ENCODE peak calls at places on chromosome 15, in four cellular contexts. M is SK-N-SH, V is IMR-90, C is HepG2. P is an unnamed sample.

GRCh38 chr15:59686389-59686788 is 2.7 kb downstream of the BNIP2 start:
- DNase-seq in V (no peak), M (no peak), C (no peak), P (peak)

GRCh38 chr15:37902126-37902525 is 32.3 kb upstream of the TMCO5A start:
- DNase-seq in M (no peak), V (no peak), C (no peak), P (no peak)

GRCh38 chr15:69394556-69395282 is 19.4 kb upstream of the KIF23 start:
- DNase-seq in V (peak), C (peak), M (peak), P (no peak)

GRCh38 chr15:97998307-97999071 is 38.0 kb downstream of the ARRDC4 start:
- DNase-seq in C (no peak), V (no peak), M (no peak), P (no peak)

GRCh38 chr15:88647362-88648105 is 8.7 kb downstream of the ISG20 start:
- DNase-seq in C (no peak), M (peak), V (no peak), P (no peak)

GRCh38 chr15:68335655-68336054 is 58.1 kb downstream of the FEM1B start:
- DNase-seq in M (no peak), C (no peak), V (no peak), P (no peak)

GRCh38 chr15:65309882-65310418 is 5.5 kb downstream of the RNU5B-1 start:
- DNase-seq in V (peak), C (no peak), M (no peak), P (no peak)

GRCh38 chr15:98764296-98764695 is 116.0 kb downstream of the IGF1R start:
- DNase-seq in V (no peak), M (no peak), C (no peak), P (no peak)

GRCh38 chr15:55649058-55649423 is 60.9 kb upstream of the PYGO1 start:
- DNase-seq in M (no peak), C (no peak), V (peak), P (no peak)

GRCh38 chr15:48905216-48905615 is 27.3 kb downstream of the EID1 start:
- DNase-seq in V (no peak), C (no peak), M (no peak), P (no peak)

DNA sequence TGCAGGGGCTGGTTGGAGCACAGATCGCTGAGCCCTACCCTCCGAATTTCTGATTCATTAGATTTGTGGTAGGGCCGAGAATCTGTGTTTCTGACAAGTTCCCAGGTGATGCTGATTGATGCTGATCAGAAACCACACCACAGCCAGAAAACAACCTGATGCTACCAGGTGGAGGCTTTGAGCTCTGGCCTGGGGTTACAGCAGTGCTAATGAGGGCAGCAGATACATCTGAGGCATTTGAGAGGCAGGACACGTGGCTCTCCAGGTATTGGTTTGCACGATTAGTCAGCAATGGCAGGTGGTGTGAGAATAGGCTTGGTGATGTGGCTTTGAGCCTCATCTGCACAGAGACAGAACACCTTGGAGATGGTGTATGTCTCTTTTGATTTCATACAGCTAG is 78.8 kb upstream of the THBS1 start:
- DNase-seq in M (no peak), V (no peak), C (no peak), P (no peak)
- TF ChIP-seq MXI1 in M (no peak), V (no peak), C (no peak), P (no peak)

GRCh38 chr15:79743032-79743431 is 153.8 kb downstream of the MTHFS start:
- DNase-seq in M (no peak), V (no peak), C (no peak), P (no peak)
- TF ChIP-seq MXI1 in M (no peak), V (no peak), C (no peak), P (no peak)

GRCh38 chr15:78937132-78937739 is 7.6 kb downstream of the CTSH start:
- DNase-seq in C (no peak), V (no peak), M (no peak), P (no peak)

GRCh38 chr15:78931439-78931981 is 13.3 kb downstream of the CTSH start:
- DNase-seq in M (no peak), V (no peak), C (no peak), P (no peak)

GRCh38 chr15:78932216-78932808 is 12.5 kb downstream of the CTSH start:
- DNase-seq in C (no peak), M (no peak), V (no peak), P (no peak)

GRCh38 chr15:78933187-78934062 is 11.4 kb downstream of the CTSH start:
- DNase-seq in C (no peak), M (no peak), V (no peak), P (no peak)

GRCh38 chr15:78934063-78935023 is 10.5 kb downstream of the CTSH start:
- DNase-seq in M (no peak), V (no peak), C (no peak), P (no peak)
- TF ChIP-seq MXI1 in M (no peak), V (no peak), C (no peak), P (no peak)

GRCh38 chr15:22978691-22979068 is 1.5 kb downstream of the CYFIP1 start:
- DNase-seq in V (no peak), C (no peak), M (peak), P (no peak)

GRCh38 chr15:22979699-22980188 is 424 bp downstream of the CYFIP1 start:
- DNase-seq in M (peak), C (no peak), V (peak), P (no peak)

GRCh38 chr15:22980189-22981136 is at the start of gene CYFIP1:
- DNase-seq in V (peak), C (peak), M (peak), P (no peak)

GRCh38 chr15:22981336-22981840 is 1.2 kb upstream of the CYFIP1 start:
- DNase-seq in M (no peak), V (no peak), C (no peak), P (no peak)

DNA sequence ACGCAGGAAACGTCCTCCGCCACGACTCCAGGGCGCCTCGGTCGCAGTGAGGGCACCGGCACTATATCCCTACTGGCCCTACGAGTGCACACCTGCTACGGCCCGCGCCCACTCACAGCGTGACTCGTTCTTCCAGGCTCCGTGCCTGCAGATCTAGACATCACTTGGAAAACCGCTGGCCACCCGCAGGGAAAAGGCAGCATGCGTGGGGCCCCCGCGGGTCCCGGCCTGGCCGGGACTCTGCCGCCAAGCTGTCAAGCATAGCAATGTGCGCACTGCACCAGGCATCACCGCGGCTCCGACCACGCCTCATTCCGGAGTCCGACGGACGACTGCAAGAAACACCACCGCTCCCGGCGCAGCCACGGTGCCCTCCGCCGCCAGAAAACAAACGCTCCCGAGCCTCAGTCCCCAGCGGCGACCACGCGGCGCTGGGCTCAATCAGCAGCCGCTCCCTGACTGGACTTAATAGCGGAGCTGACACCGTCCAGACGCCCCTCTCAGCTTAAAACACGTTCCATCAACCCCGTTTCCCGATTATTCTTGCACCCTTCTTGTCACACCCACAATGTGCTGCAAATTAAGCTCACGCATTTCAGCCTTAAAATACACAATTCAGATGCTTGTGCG is 984 bp downstream of the CYFIP1 start:
- DNase-seq in M (peak), V (peak), C (peak), P (no peak)
- TF ChIP-seq MXI1 in M (peak), V (peak), C (peak), P (no peak)

GRCh38 chr15:62880278-62880677 is 162.3 kb upstream of the TPM1 start:
- DNase-seq in C (no peak), M (peak), V (peak), P (no peak)
- TF ChIP-seq MXI1 in C (no peak), M (peak), V (no peak), P (no peak)

DNA sequence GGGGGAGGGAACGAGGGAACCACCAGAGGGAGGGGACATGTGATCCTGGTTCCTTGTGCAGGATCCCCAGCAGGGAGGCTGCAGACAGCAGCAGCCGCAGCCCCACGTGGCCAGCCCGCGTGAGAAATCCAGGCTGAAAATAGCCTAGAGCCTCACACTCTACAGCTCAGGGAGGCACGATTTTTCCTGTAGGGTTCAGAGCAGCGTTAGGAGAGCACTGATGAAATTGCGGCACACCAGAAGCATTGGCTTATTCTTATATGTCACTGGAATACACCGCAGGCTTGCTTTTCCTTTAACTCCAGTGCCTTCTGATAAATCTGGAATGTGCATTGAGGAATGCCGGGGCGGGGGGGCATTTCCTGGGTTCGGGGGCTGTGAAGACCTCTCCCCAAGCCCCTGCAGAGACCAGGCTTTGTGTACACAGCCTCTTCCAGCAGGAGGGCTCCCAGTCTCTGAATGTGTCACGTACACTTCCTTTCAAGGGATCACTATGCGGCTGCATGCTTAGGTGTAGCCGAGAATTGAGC is 193.0 kb downstream of the ATP10A start:
- DNase-seq in C (no peak), M (peak), V (peak), P (no peak)
- TF ChIP-seq MXI1 in C (no peak), M (no peak), V (peak), P (no peak)

P was measured in GM12878.